ENCODE peak calls at places on chromosomes 1 and 21, in seven cellular contexts. M is stimulated activated CD8-positive, alpha-beta memory T cell treated with anti-CD3 and anti-CD28 coated beads, Interleukin-2, amount 100 ng/mL, for 1 hour; L is Daoy; J is Karpas-422; K is amniotic stem cell; I is stimulated activated CD4-positive, alpha-beta T cell treated with anti-CD3 and anti-CD28 coated beads, Interleukin-2, amount 100 ng/mL, for 48 hours; H is iPS DF 19.7. B is an unnamed sample.

GRCh38 chr1:180229483-180230415 is at the start of gene LHX4:
- DNase-seq in M (no peak), L (peak), J (peak), K (no peak), I (no peak), H (no peak), B (no peak)

GRCh38 chr1:91073299-91073698 is 51.5 kb upstream of the ZNF644 start:
- DNase-seq in M (no peak), L (no peak), J (no peak), K (no peak), I (no peak), H (no peak), B (no peak)

GRCh38 chr1:182968846-182969734 is 16.1 kb upstream of the SHCBP1L start:
- DNase-seq in M (no peak), L (no peak), J (no peak), K (no peak), I (no peak), H (no peak), B (no peak)

GRCh38 chr1:72623299-72623708 is 341.0 kb upstream of the NEGR1 start:
- DNase-seq in M (no peak), L (peak), J (peak), K (peak), I (no peak), H (no peak), B (no peak)

GRCh38 chr1:243924188-243924587 is 74.1 kb upstream of the AKT3 start:
- DNase-seq in M (no peak), L (peak), J (no peak), K (no peak), I (no peak), H (no peak), B (no peak)

GRCh38 chr1:67888707-67889106 is 55.4 kb upstream of the GNG12 start:
- DNase-seq in M (no peak), L (peak), J (no peak), K (no peak), I (no peak), H (no peak), B (no peak)

GRCh38 chr1:235067396-235068154 is 61.1 kb downstream of the TOMM20 start:
- DNase-seq in M (no peak), L (peak), J (no peak), K (peak), I (no peak), H (no peak), B (no peak)

GRCh38 chr1:145785481-145785880 is 38.4 kb downstream of the RNF115 start:
- DNase-seq in M (no peak), L (no peak), J (no peak), K (no peak), I (no peak), H (no peak), B (no peak)

GRCh38 chr1:59494145-59494824 is 197.4 kb downstream of the FGGY start:
- DNase-seq in M (no peak), L (no peak), J (no peak), K (no peak), I (no peak), H (no peak), B (no peak)

GRCh38 chr21:39022035-39022900 is 161.0 kb downstream of the PSMG1 start:
- DNase-seq in M (no peak), L (no peak), J (no peak), K (no peak), I (no peak), H (no peak), B (no peak)

GRCh38 chr1:59215766-59216291 is 81.1 kb upstream of the FGGY start:
- DNase-seq in M (no peak), L (no peak), J (no peak), K (no peak), I (no peak), H (no peak), B (no peak)

GRCh38 chr1:18271336-18271735 is 163.7 kb downstream of the IGSF21 start:
- DNase-seq in M (no peak), L (no peak), J (no peak), K (no peak), I (no peak), H (no peak), B (no peak)

GRCh38 chr21:43667191-43667904 is 8.0 kb downstream of the RRP1B start:
- DNase-seq in M (no peak), L (peak), J (peak), K (no peak), I (no peak), H (no peak), B (no peak)

GRCh38 chr1:26449868-26450267 is 17.7 kb downstream of the DHDDS start:
- DNase-seq in M (no peak), L (no peak), J (no peak), K (no peak), I (no peak), H (no peak), B (no peak)

GRCh38 chr1:9875636-9876000 is 34.5 kb downstream of the CTNNBIP1 start:
- DNase-seq in M (no peak), L (no peak), J (no peak), K (no peak), I (no peak), H (no peak), B (no peak)